ENCODE peak calls at places on chromosomes 1 and 21, in six cellular contexts. J, S, G, R, N and D are unnamed samples.

GRCh38 chr1:174222166-174222949 is 63.0 kb downstream of the RABGAP1L start:
- DNase-seq in J (no peak), S (no peak), G (no peak), R (no peak), N (no peak), D (no peak)

GRCh38 chr1:208977012-208977411 is 606.5 kb upstream of the CAMK1G start:
- DNase-seq in J (no peak), S (no peak), G (no peak), R (no peak), N (no peak), D (no peak)

GRCh38 chr1:213122514-213122929 is 71.5 kb downstream of the RPS6KC1 start:
- DNase-seq in J (peak; percentile 33), S (peak; percentile 48), G (peak; percentile 55), R (peak; percentile 5), N (no peak), D (peak; percentile 67)

GRCh38 chr1:54581621-54582035 is 33.6 kb downstream of the ACOT11 start:
- DNase-seq in J (no peak), S (peak; percentile 47), G (peak; percentile 29), R (peak; percentile 93), N (no peak), D (peak; percentile 90)

GRCh38 chr1:167938083-167938482 is 1.2 kb upstream of the MPC2 start:
- DNase-seq in J (no peak), S (peak; percentile 12), G (no peak), R (no peak), N (no peak), D (no peak)

GRCh38 chr1:219907772-219908070 is 20.6 kb downstream of the SLC30A10 start:
- DNase-seq in J (no peak), S (no peak), G (no peak), R (no peak), N (no peak), D (no peak)

GRCh38 chr1:39701092-39701460 is 9.8 kb upstream of the HPCAL4 start:
- DNase-seq in J (no peak), S (no peak), G (no peak), R (no peak), N (no peak), D (no peak)

GRCh38 chr1:53116307-53116810 is 26.1 kb downstream of the SLC1A7 start:
- DNase-seq in J (no peak), S (no peak), G (no peak), R (peak; percentile 47), N (no peak), D (no peak)

GRCh38 chr1:225548140-225548857 is 104.6 kb downstream of the ENAH start:
- DNase-seq in J (no peak), S (no peak), G (no peak), R (no peak), N (no peak), D (no peak)

GRCh38 chr1:214469290-214469689 is 82.1 kb downstream of the PTPN14 start:
- DNase-seq in J (no peak), S (no peak), G (no peak), R (no peak), N (no peak), D (no peak)

GRCh38 chr21:37866027-37866426 is 50.2 kb downstream of the KCNJ6 start:
- DNase-seq in J (no peak), S (no peak), G (no peak), R (no peak), N (no peak), D (no peak)

GRCh38 chr1:89922911-89923310 is 72.0 kb upstream of the ZNF326 start:
- DNase-seq in J (no peak), S (no peak), G (no peak), R (no peak), N (no peak), D (no peak)

GRCh38 chr1:40708750-40709099 is 17.2 kb downstream of the NFYC start:
- DNase-seq in J (peak; percentile 80), S (peak; percentile 77), G (peak; percentile 79), R (peak; percentile 74), N (no peak), D (peak; percentile 50)
- TF ChIP-seq JUND in J (no peak), S (no peak), G (no peak), R (no peak), N (no peak), D (no peak)

GRCh38 chr1:169538998-169539871 is 47.0 kb downstream of the F5 start:
- DNase-seq in J (no peak), S (peak; percentile 23), G (peak; percentile 18), R (no peak), N (no peak), D (peak; percentile 51)
- TF ChIP-seq JUND in J (no peak), S (no peak), G (peak; percentile 39), R (peak; percentile 75), N (no peak), D (no peak)

GRCh38 chr1:75208862-75209261 is 74.7 kb downstream of the LHX8 start:
- DNase-seq in J (no peak), S (no peak), G (no peak), R (no peak), N (no peak), D (no peak)

GRCh38 chr1:75202751-75203150 is 68.6 kb downstream of the LHX8 start:
- DNase-seq in J (no peak), S (no peak), G (no peak), R (no peak), N (no peak), D (no peak)

GRCh38 chr1:75198761-75199160 is 64.6 kb downstream of the LHX8 start:
- DNase-seq in J (no peak), S (no peak), G (no peak), R (no peak), N (no peak), D (no peak)

GRCh38 chr1:75198163-75198562 is 64.0 kb downstream of the LHX8 start:
- DNase-seq in J (no peak), S (peak; percentile 3), G (no peak), R (no peak), N (no peak), D (no peak)

GRCh38 chr1:75203415-75204277 is 69.5 kb downstream of the LHX8 start:
- DNase-seq in J (peak; percentile 35), S (peak; percentile 40), G (peak; percentile 54), R (peak; percentile 33), N (no peak), D (peak; percentile 53)
- TF ChIP-seq JUND in J (no peak), S (no peak), G (no peak), R (no peak), N (no peak), D (no peak)

GRCh38 chr1:186532481-186532880 is 71.6 kb upstream of the PDC start:
- DNase-seq in J (no peak), S (no peak), G (no peak), R (no peak), N (no peak), D (no peak)

GRCh38 chr1:186535388-186536133 is 74.6 kb upstream of the PDC start:
- DNase-seq in J (no peak), S (no peak), G (no peak), R (no peak), N (no peak), D (no peak)

GRCh38 chr1:186531561-186532165 is 70.7 kb upstream of the PDC start:
- DNase-seq in J (no peak), S (no peak), G (no peak), R (no peak), N (no peak), D (no peak)

DNA sequence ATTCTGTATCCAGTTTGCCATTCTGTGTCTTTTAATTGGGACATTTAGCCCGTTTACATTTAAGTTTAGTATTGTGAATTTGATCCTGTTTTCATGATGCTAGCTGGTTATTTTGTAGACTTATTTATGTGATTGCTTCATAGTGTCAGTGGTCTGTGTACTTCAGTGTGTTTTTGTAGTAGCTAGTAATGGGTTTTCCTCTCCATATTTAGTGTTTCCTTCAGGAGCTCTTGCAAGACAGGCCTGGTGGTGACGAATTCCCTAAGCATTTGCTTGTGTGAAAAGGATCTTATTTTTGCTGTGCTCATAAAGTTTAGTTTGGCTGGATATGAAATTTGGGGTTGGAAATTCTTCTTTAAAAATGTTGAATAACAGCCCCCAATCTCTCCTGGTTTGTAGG is 69.2 kb upstream of the PDC start:
- DNase-seq in J (no peak), S (no peak), G (no peak), R (no peak), N (no peak), D (no peak)
- TF ChIP-seq JUND in J (no peak), S (no peak), G (no peak), R (no peak), N (no peak), D (no peak)

GRCh38 chr21:17610862-17611261 is 1.8 kb downstream of the BTG3 start:
- DNase-seq in J (no peak), S (peak; percentile 13), G (no peak), R (peak; percentile 27), N (no peak), D (no peak)
- TF ChIP-seq JUND in J (no peak), S (no peak), G (no peak), R (no peak), N (no peak), D (no peak)

GRCh38 chr1:30320581-30320890 is 402.8 kb downstream of the MATN1 start:
- DNase-seq in J (no peak), S (no peak), G (no peak), R (no peak), N (no peak), D (no peak)
- TF ChIP-seq JUND in J (no peak), S (no peak), G (no peak), R (no peak), N (no peak), D (no peak)

GRCh38 chr21:46066843-46067331 is 31.0 kb upstream of the COL6A2 start:
- DNase-seq in J (no peak), S (no peak), G (no peak), R (no peak), N (no peak), D (no peak)
- TF ChIP-seq JUND in J (no peak), S (no peak), G (no peak), R (no peak), N (no peak), D (no peak)

GRCh38 chr1:8494681-8495080 is 176.8 kb downstream of the SLC45A1 start:
- DNase-seq in J (no peak), S (no peak), G (no peak), R (no peak), N (no peak), D (no peak)

GRCh38 chr1:8495928-8496401 is 178.1 kb downstream of the SLC45A1 start:
- DNase-seq in J (no peak), S (no peak), G (peak; percentile 49), R (no peak), N (no peak), D (no peak)

GRCh38 chr1:8496473-8496872 is 178.6 kb downstream of the SLC45A1 start:
- DNase-seq in J (no peak), S (no peak), G (no peak), R (no peak), N (no peak), D (no peak)

GRCh38 chr1:8497196-8497878 is 179.4 kb downstream of the SLC45A1 start:
- DNase-seq in J (no peak), S (no peak), G (no peak), R (no peak), N (no peak), D (no peak)
- TF ChIP-seq JUND in J (no peak), S (no peak), G (no peak), R (no peak), N (no peak), D (no peak)